ENCODE peak calls at places on chromosomes 13 and 19, in eight cellular contexts. C is lower leg skin, S is left ventricle myocardium inferior, B is dorsolateral prefrontal cortex, I is mucosa of descending colon, O is AG09319, A is colonic mucosa, Y is fibroblast of pulmonary artery. G is an unnamed sample.

GRCh38 chr13:34721631-34722144 is 220.4 kb upstream of the NBEA start:
- DNase-seq in O (no peak), B (no peak), Y (no peak), I (no peak), S (no peak), C (no peak), A (no peak), G (no peak)

GRCh38 chr19:2087621-2088100 is 8.5 kb downstream of the MOB3A start:
- DNase-seq in I (no peak), Y (no peak), A (no peak), O (no peak), S (no peak), C (no peak), B (no peak), G (no peak)

GRCh38 chr19:58033741-58034475 is at the start of gene ZSCAN1:
- DNase-seq in C (peak), B (peak), S (peak), A (peak), O (peak), I (peak), Y (peak), G (peak)

GRCh38 chr19:32889137-32889934 is 19.8 kb upstream of the SLC7A9 start:
- DNase-seq in A (no peak), O (no peak), B (no peak), C (no peak), Y (no peak), I (no peak), S (no peak), G (no peak)

GRCh38 chr13:97535619-97536018 is 101.7 kb downstream of the RAP2A start:
- DNase-seq in O (no peak), S (no peak), B (no peak), Y (peak), C (no peak), I (no peak), A (no peak), G (no peak)

GRCh38 chr19:33904681-33905080 is 108.0 kb downstream of the KCTD15 start:
- DNase-seq in A (no peak), I (no peak), B (no peak), C (peak), S (no peak), Y (peak), O (no peak), G (no peak)

GRCh38 chr13:94825507-94825906 is 113.2 kb upstream of the SOX21 start:
- DNase-seq in B (no peak), A (peak), I (peak), O (no peak), S (peak), Y (peak), C (peak), G (no peak)

GRCh38 chr13:28475916-28476725 is 18.8 kb downstream of the FLT1 start:
- DNase-seq in C (no peak), A (no peak), I (no peak), Y (peak), O (peak), S (no peak), B (no peak), G (no peak)

GRCh38 chr13:29745704-29746103 is 104.7 kb downstream of the UBL3 start:
- DNase-seq in A (no peak), I (no peak), O (no peak), S (no peak), B (no peak), C (no peak), Y (no peak), G (no peak)

GRCh38 chr13:42129033-42129432 is 80.6 kb downstream of the DGKH start:
- DNase-seq in S (no peak), C (no peak), I (no peak), A (no peak), O (no peak), Y (no peak), B (no peak), G (no peak)

GRCh38 chr13:74210693-74211393 is 76.6 kb upstream of the KLF12 start:
- DNase-seq in S (no peak), Y (peak), B (no peak), O (peak), I (no peak), C (no peak), A (no peak), G (no peak)

GRCh38 chr19:47187023-47187655 is 43.9 kb downstream of the BBC3 start:
- DNase-seq in O (no peak), B (no peak), A (no peak), S (no peak), C (no peak), I (no peak), Y (no peak), G (no peak)

GRCh38 chr19:47179643-47180310 is 49.1 kb downstream of the SAE1 start:
- DNase-seq in S (no peak), A (no peak), I (no peak), B (no peak), Y (no peak), C (no peak), O (no peak), G (no peak)

GRCh38 chr19:47187797-47188196 is 43.2 kb downstream of the BBC3 start:
- DNase-seq in O (no peak), Y (no peak), I (peak), B (no peak), C (no peak), A (peak), S (no peak), G (no peak)

GRCh38 chr19:47186337-47187022 is 44.5 kb downstream of the BBC3 start:
- DNase-seq in Y (no peak), C (no peak), S (no peak), B (no peak), A (no peak), O (no peak), I (peak), G (no peak)

DNA sequence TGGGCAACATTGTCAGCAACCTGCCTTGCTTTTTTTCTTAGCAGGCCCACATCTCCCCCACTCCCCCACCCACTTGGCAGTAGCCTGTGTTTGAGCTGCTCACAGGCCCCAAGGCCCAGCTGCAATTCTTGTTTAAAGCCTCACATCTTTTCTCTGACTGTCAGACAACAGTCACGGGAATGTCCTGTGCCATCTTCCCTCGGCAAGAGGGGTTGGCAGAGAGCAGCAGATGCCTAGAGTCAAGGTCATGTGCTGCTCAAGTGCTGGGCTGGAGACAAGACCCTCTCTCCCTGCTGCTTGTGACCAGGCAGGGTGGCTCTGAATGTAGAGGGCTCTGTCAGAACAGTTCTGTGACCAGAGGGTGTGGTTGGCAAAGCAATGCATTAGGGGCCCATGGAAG is 47.4 kb downstream of the BBC3 start:
- DNase-seq in S (no peak), O (no peak), I (no peak), C (no peak), Y (no peak), B (no peak), A (no peak), G (no peak)
- TF ChIP-seq CTCF in S (no peak), O (no peak), I (no peak), C (no peak), Y (no peak), B (no peak), A (no peak), G (no peak)

GRCh38 chr13:105144020-105144419 is 1391.4 kb downstream of the EFNB2 start:
- DNase-seq in C (no peak), B (no peak), Y (no peak), O (no peak), I (no peak), A (no peak), S (no peak), G (no peak)
- TF ChIP-seq CTCF in C (no peak), B (no peak), Y (no peak), O (no peak), I (no peak), A (no peak), S (no peak), G (no peak)

GRCh38 chr19:4343056-4343844 is at the start of gene MPND:
- DNase-seq in O (peak), A (peak), C (peak), I (peak), Y (peak), B (peak), S (peak), G (peak)
- TF ChIP-seq CTCF in O (peak), A (no peak), C (no peak), I (no peak), Y (peak), B (no peak), S (peak), G (peak)

DNA sequence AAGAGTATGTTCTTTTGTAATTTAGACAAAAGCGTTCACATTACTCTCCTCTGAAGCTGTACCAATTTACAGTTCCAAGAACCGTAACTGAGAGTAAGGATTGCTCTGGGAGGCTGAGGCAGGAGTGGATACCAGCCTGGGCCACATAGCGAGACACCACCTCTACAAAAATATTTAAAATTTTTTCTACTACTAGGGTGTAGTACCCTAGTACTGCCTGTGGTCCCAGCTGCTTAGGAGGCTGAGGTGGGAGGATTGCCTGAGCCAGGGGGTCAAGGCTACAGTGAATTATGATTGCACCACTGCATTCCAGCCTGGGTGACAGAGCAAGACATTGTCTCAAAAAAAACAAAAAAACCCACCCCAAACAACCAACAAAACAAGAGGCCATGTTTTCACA is 12.1 kb upstream of the CYP2A6 start:
- DNase-seq in S (no peak), Y (no peak), O (no peak), B (no peak), A (no peak), I (no peak), C (no peak), G (no peak)
- TF ChIP-seq CTCF in S (no peak), Y (no peak), O (no peak), B (no peak), A (no peak), I (no peak), C (no peak), G (no peak)

DNA sequence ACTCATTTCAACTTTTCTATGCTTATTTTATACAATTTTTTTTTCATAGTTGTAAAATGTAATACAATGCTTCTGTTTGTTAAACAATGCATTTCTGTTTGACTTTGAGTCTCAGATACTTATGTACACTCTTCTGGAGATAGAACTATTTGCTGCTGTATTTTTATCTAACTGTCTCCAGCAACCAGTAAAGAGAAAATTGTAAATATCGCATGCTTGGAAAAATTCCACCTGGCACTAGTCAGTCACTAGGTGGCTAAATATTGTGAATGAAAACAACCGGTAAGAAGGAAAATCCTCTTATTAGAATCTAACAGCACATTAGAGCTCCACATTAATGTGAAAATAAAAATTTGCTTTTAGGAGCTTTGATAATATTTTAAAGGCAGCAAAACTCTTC is 876.5 kb downstream of the PCDH9 start:
- DNase-seq in A (no peak), O (no peak), B (no peak), I (peak), C (no peak), S (no peak), Y (peak), G (no peak)
- TF ChIP-seq CTCF in A (no peak), O (no peak), B (no peak), I (no peak), C (no peak), S (no peak), Y (peak), G (peak)

GRCh38 chr19:49879243-49879960 is 1.9 kb downstream of the TBC1D17 start:
- DNase-seq in B (no peak), A (peak), I (peak), O (no peak), S (no peak), C (no peak), Y (no peak), G (no peak)

GRCh38 chr19:49878744-49879070 is 1.2 kb downstream of the TBC1D17 start:
- DNase-seq in I (peak), C (no peak), B (no peak), Y (no peak), A (peak), S (no peak), O (no peak), G (no peak)

GRCh38 chr19:49877020-49877878 is at the start of the genes AKT1S1 and TBC1D17:
- DNase-seq in S (peak), O (peak), B (peak), I (peak), A (peak), C (peak), Y (peak), G (peak)

GRCh38 chr19:49876422-49877019 is 634 bp downstream of the AKT1S1 start:
- DNase-seq in B (peak), O (peak), A (peak), S (peak), C (peak), I (peak), Y (peak), G (peak)

DNA sequence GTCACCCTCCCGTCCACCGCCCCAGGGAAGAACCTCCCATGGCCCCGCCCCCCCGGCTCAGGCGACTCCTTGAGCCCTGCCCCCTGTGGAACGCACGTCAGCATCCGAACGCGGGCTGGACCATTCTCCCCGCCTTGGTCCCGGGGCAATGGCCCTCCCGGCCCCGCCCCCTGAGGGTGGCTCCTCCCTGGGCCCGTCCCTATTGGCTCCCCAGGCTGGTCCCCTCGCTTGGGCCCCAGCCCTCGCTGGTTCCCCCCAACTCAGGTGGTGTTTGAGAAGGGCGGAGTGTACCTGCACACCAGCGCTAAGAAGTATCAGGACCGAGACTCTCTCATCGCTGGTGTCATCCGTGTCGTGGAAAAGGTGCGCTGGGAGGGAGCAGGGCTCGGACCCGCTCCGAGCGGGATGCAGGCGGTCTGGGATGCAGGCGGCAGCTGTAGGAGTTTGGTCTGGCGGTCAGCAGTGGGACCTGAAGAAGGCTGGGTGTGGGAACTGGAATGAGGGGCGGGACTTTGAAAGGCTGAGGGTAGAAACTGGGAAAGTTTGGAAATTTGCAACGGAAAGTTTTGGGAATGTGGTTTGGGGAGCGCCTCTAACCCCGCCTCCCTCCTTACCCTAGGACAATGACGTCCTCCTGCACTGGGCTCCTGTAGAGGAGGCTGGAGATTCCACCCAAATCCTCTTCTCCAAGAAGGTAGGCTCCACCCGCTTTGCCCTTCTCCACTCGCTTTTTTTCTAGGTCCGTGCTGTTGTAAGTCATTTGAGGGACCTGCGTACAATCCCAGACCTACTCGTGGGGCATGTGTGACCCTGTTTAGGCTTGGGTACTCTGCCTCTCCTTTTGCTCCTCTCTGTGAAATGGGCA is 609 bp downstream of the TBC1D17 start:
- DNase-seq in S (peak), A (peak), C (peak), I (peak), B (peak), O (peak), Y (peak), G (peak)
- TF ChIP-seq CTCF in S (no peak), A (no peak), C (no peak), I (no peak), B (no peak), O (no peak), Y (no peak), G (no peak)

GRCh38 chr13:20130012-20130411 is 30.8 kb downstream of the GJA3 start:
- DNase-seq in I (no peak), S (no peak), Y (no peak), O (no peak), B (no peak), A (no peak), C (no peak), G (no peak)

GRCh38 chr13:20127563-20128458 is 33.0 kb downstream of the GJA3 start:
- DNase-seq in O (no peak), I (peak), C (peak), A (peak), S (peak), Y (peak), B (peak), G (peak)

GRCh38 chr13:20129076-20129475 is 31.8 kb downstream of the GJA3 start:
- DNase-seq in B (no peak), S (no peak), Y (no peak), I (peak), O (no peak), A (no peak), C (no peak), G (no peak)

GRCh38 chr13:20127263-20127562 is 33.6 kb downstream of the GJA3 start:
- DNase-seq in S (no peak), B (no peak), A (no peak), Y (peak), C (no peak), O (no peak), I (no peak), G (no peak)

GRCh38 chr13:20128459-20128927 is 32.4 kb downstream of the GJA3 start:
- DNase-seq in C (no peak), B (no peak), S (no peak), I (peak), A (peak), Y (no peak), O (no peak), G (peak)
- TF ChIP-seq CTCF in C (no peak), B (no peak), S (peak), I (peak), A (peak), Y (no peak), O (peak), G (peak)

DNA sequence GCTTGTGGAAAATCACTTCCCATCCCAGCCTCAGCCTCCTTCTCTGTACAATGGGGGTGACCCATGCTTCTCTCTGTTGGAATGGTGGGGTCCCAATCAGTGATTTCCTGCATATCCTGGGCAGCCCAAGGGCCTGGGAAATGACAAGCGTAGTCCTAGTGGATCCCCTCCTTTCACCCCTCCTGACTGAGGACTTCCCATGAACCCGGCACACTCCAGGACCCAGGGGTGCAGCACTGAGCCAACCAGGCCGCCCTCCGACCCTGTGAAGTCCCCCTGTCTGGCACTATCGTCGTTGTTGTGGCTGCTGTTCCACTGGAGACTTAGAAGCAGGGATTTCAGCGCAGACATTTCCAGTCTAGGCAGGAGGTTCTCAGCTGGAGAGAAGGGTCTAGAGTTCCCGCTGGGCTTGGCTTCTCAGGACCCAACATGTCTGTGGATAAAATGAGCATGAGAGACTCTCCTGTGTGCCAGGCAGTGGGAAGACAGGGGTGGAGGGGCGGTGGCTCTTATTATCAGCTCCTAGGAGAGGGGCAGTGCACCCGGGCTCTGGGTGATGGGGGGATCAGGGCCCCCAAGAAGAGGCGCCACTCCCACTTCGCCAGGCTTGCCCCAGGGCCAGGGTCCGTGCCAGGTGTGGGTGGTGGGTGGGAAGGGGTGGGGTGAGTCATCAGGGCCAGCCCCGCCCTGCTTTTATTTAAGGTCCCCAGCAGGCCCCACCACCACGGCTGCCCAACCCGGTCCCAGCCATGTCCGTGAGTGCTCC is at the start of gene LGALS7B:
- DNase-seq in S (no peak), O (no peak), I (no peak), A (no peak), B (no peak), Y (no peak), C (no peak), G (no peak)
- TF ChIP-seq CTCF in S (no peak), O (no peak), I (no peak), A (no peak), B (no peak), Y (no peak), C (no peak), G (no peak)